ENCODE peak calls at places on chromosome 18, in ten cellular contexts. One of them, this sample, is unnamed.

GRCh38 chr18:22624171-22624570 is 206.5 kb upstream of the CTAGE1 start:
- DNase-seq in body of pancreas: no peak
- DNase-seq in fibroblast of lung: no peak
- DNase-seq in left ventricle myocardium inferior: no peak
- DNase-seq in epithelial cell of esophagus: no peak
- DNase-seq in lower leg skin: no peak
- DNase-seq in aorta: no peak
- DNase-seq in GM23248: no peak
- DNase-seq in GM12864: no peak
- DNase-seq in kidney: no peak
- DNase-seq in this sample: no peak

GRCh38 chr18:64273724-64274123 is 124.8 kb upstream of the LINC00305 start:
- DNase-seq in body of pancreas: no peak
- DNase-seq in fibroblast of lung: no peak
- DNase-seq in left ventricle myocardium inferior: no peak
- DNase-seq in epithelial cell of esophagus: no peak
- DNase-seq in lower leg skin: no peak
- DNase-seq in aorta: no peak
- DNase-seq in GM23248: no peak
- DNase-seq in GM12864: no peak
- DNase-seq in kidney: no peak
- DNase-seq in this sample: no peak

GRCh38 chr18:2898131-2898640 is 51.4 kb downstream of the EMILIN2 start:
- DNase-seq in body of pancreas: no peak
- DNase-seq in fibroblast of lung: peak
- DNase-seq in left ventricle myocardium inferior: no peak
- DNase-seq in epithelial cell of esophagus: peak
- DNase-seq in lower leg skin: peak
- DNase-seq in aorta: no peak
- DNase-seq in GM23248: peak
- DNase-seq in GM12864: no peak
- DNase-seq in kidney: peak
- DNase-seq in this sample: no peak

GRCh38 chr18:63113899-63114565 is 205.5 kb downstream of the BCL2 start:
- DNase-seq in body of pancreas: no peak
- DNase-seq in fibroblast of lung: no peak
- DNase-seq in left ventricle myocardium inferior: no peak
- DNase-seq in epithelial cell of esophagus: no peak
- DNase-seq in lower leg skin: no peak
- DNase-seq in aorta: no peak
- DNase-seq in GM23248: no peak
- DNase-seq in GM12864: no peak
- DNase-seq in kidney: no peak
- DNase-seq in this sample: no peak

GRCh38 chr18:44786257-44786656 is 105.6 kb downstream of the SETBP1 start:
- DNase-seq in body of pancreas: no peak
- DNase-seq in fibroblast of lung: no peak
- DNase-seq in left ventricle myocardium inferior: no peak
- DNase-seq in epithelial cell of esophagus: no peak
- DNase-seq in lower leg skin: no peak
- DNase-seq in aorta: no peak
- DNase-seq in GM23248: no peak
- DNase-seq in GM12864: no peak
- DNase-seq in kidney: no peak
- DNase-seq in this sample: no peak

GRCh38 chr18:43009666-43010065 is 105.8 kb downstream of the RIT2 start:
- DNase-seq in body of pancreas: no peak
- DNase-seq in fibroblast of lung: peak
- DNase-seq in left ventricle myocardium inferior: no peak
- DNase-seq in epithelial cell of esophagus: no peak
- DNase-seq in lower leg skin: no peak
- DNase-seq in aorta: no peak
- DNase-seq in GM23248: no peak
- DNase-seq in GM12864: no peak
- DNase-seq in kidney: no peak
- DNase-seq in this sample: no peak

GRCh38 chr18:34697891-34698290 is 12.2 kb upstream of the DTNA start:
- DNase-seq in body of pancreas: no peak
- DNase-seq in fibroblast of lung: peak
- DNase-seq in left ventricle myocardium inferior: no peak
- DNase-seq in epithelial cell of esophagus: peak
- DNase-seq in lower leg skin: no peak
- DNase-seq in aorta: no peak
- DNase-seq in GM23248: peak
- DNase-seq in GM12864: no peak
- DNase-seq in kidney: no peak
- DNase-seq in this sample: no peak

GRCh38 chr18:5894613-5895299 is 566 bp downstream of the TMEM200C start:
- DNase-seq in body of pancreas: no peak
- DNase-seq in fibroblast of lung: peak
- DNase-seq in left ventricle myocardium inferior: peak
- DNase-seq in epithelial cell of esophagus: no peak
- DNase-seq in lower leg skin: no peak
- DNase-seq in aorta: peak
- DNase-seq in GM23248: peak
- DNase-seq in GM12864: no peak
- DNase-seq in kidney: peak
- DNase-seq in this sample: no peak

GRCh38 chr18:5393779-5394178 is 98.3 kb upstream of the ZBTB14 start:
- DNase-seq in body of pancreas: no peak
- DNase-seq in fibroblast of lung: peak
- DNase-seq in left ventricle myocardium inferior: no peak
- DNase-seq in epithelial cell of esophagus: peak
- DNase-seq in lower leg skin: no peak
- DNase-seq in aorta: no peak
- DNase-seq in GM23248: peak
- DNase-seq in GM12864: no peak
- DNase-seq in kidney: no peak
- DNase-seq in this sample: no peak

GRCh38 chr18:50649821-50650220 is 89.9 kb downstream of the MAPK4 start:
- DNase-seq in body of pancreas: peak
- DNase-seq in fibroblast of lung: peak
- DNase-seq in left ventricle myocardium inferior: peak
- DNase-seq in epithelial cell of esophagus: peak
- DNase-seq in lower leg skin: no peak
- DNase-seq in aorta: peak
- DNase-seq in GM23248: peak
- DNase-seq in GM12864: no peak
- DNase-seq in kidney: no peak
- DNase-seq in this sample: no peak

GRCh38 chr18:10926565-10927194 is 222.7 kb downstream of the PIEZO2 start:
- DNase-seq in body of pancreas: no peak
- DNase-seq in fibroblast of lung: peak
- DNase-seq in left ventricle myocardium inferior: no peak
- DNase-seq in epithelial cell of esophagus: no peak
- DNase-seq in lower leg skin: no peak
- DNase-seq in aorta: no peak
- DNase-seq in GM23248: peak
- DNase-seq in GM12864: peak
- DNase-seq in kidney: no peak
- DNase-seq in this sample: no peak

GRCh38 chr18:62717059-62717849 is 1.9 kb downstream of the PHLPP1 start:
- DNase-seq in body of pancreas: peak
- DNase-seq in fibroblast of lung: peak
- DNase-seq in left ventricle myocardium inferior: no peak
- DNase-seq in epithelial cell of esophagus: peak
- DNase-seq in lower leg skin: peak
- DNase-seq in aorta: no peak
- DNase-seq in GM23248: peak
- DNase-seq in GM12864: no peak
- DNase-seq in kidney: no peak
- DNase-seq in this sample: no peak

GRCh38 chr18:27688581-27688980 is 488.3 kb downstream of the CDH2 start:
- DNase-seq in body of pancreas: no peak
- DNase-seq in fibroblast of lung: no peak
- DNase-seq in left ventricle myocardium inferior: no peak
- DNase-seq in epithelial cell of esophagus: no peak
- DNase-seq in lower leg skin: no peak
- DNase-seq in aorta: no peak
- DNase-seq in GM23248: no peak
- DNase-seq in GM12864: no peak
- DNase-seq in kidney: no peak
- DNase-seq in this sample: no peak
- H3K4me3 ChIP-seq in body of pancreas: no peak
- H3K4me3 ChIP-seq in fibroblast of lung: no peak
- H3K4me3 ChIP-seq in left ventricle myocardium inferior: no peak
- H3K4me3 ChIP-seq in epithelial cell of esophagus: no peak
- H3K4me3 ChIP-seq in lower leg skin: no peak
- H3K4me3 ChIP-seq in aorta: no peak
- H3K4me3 ChIP-seq in GM23248: no peak
- H3K4me3 ChIP-seq in GM12864: no peak
- H3K4me3 ChIP-seq in kidney: no peak
- H3K4me3 ChIP-seq in this sample: no peak

DNA sequence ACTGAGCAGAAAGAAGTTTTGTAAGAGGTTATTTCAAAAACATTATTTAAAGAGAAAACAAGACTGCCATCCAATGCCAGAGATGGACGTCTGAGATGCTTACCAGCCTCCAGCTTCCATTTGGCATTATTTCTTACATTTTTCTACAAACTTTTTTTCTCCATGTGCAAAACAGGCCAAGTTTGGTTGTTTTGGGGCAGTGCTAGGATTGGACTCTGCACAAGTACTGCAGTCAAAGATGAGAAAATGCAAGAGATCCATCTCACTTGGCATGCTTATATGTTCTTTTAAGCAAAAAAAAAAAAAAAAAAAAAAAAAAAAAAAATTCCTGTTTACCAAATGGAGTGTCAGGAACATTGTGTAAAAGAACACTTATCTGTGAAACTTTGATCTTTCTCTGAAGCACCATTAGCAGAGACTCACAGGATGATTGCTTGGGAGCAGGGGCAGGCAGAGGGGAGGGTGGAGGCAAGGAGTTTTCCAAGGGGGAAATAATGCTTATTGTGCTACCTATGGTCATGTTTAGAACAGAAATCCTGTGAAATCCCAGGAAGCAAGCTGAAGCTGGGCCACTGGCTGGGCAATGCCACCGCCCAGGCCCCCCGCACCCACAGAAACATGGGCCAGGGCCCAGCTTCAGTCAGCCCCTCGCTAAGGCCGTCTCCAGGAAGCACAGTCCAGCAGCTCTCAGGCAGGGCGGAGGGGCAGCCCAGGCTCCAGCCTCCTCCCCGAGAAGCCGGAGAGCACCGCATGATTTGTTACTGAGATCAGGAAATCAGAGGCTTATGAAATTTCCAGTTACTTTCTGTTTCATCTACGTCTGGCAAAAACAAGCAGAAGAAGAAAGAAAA is 229.4 kb downstream of the ZNF516 start:
- DNase-seq in body of pancreas: no peak
- DNase-seq in fibroblast of lung: no peak
- DNase-seq in left ventricle myocardium inferior: peak
- DNase-seq in epithelial cell of esophagus: no peak
- DNase-seq in lower leg skin: peak
- DNase-seq in aorta: no peak
- DNase-seq in GM23248: peak
- DNase-seq in GM12864: no peak
- DNase-seq in kidney: peak
- DNase-seq in this sample: peak
- H3K4me3 ChIP-seq in body of pancreas: no peak
- H3K4me3 ChIP-seq in fibroblast of lung: peak
- H3K4me3 ChIP-seq in left ventricle myocardium inferior: peak
- H3K4me3 ChIP-seq in epithelial cell of esophagus: no peak
- H3K4me3 ChIP-seq in lower leg skin: no peak
- H3K4me3 ChIP-seq in aorta: no peak
- H3K4me3 ChIP-seq in GM23248: peak
- H3K4me3 ChIP-seq in GM12864: no peak
- H3K4me3 ChIP-seq in kidney: no peak
- H3K4me3 ChIP-seq in this sample: no peak

GRCh38 chr18:11982981-11983380 is 1.7 kb downstream of the IMPA2 start:
- DNase-seq in body of pancreas: no peak
- DNase-seq in fibroblast of lung: no peak
- DNase-seq in left ventricle myocardium inferior: no peak
- DNase-seq in epithelial cell of esophagus: no peak
- DNase-seq in lower leg skin: no peak
- DNase-seq in aorta: no peak
- DNase-seq in GM23248: no peak
- DNase-seq in GM12864: no peak
- DNase-seq in kidney: no peak
- DNase-seq in this sample: no peak
- H3K4me3 ChIP-seq in body of pancreas: peak
- H3K4me3 ChIP-seq in fibroblast of lung: no peak
- H3K4me3 ChIP-seq in left ventricle myocardium inferior: peak
- H3K4me3 ChIP-seq in epithelial cell of esophagus: peak
- H3K4me3 ChIP-seq in lower leg skin: no peak
- H3K4me3 ChIP-seq in aorta: no peak
- H3K4me3 ChIP-seq in GM23248: no peak
- H3K4me3 ChIP-seq in GM12864: no peak
- H3K4me3 ChIP-seq in kidney: peak
- H3K4me3 ChIP-seq in this sample: no peak

DNA sequence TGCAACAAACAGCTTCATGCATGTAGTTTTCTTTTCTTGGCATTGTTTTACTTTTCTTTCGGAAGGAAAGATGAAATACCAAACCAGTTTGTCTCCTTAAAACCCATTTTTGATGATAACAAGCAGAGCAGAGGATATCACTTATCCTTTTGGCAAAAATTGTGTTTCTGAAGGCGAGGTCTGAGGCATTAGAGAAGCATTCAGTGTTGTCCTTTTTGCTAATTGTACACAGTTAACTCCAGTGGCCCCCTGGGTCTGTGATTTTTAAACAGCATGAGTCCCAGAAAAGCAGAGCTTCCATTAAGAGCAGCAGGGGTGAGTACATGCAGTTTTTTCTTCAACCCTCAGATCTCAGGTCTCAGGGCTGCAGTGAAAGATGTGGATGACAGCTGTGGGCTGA is 41.3 kb downstream of the TTC39C start:
- DNase-seq in body of pancreas: no peak
- DNase-seq in fibroblast of lung: no peak
- DNase-seq in left ventricle myocardium inferior: no peak
- DNase-seq in epithelial cell of esophagus: no peak
- DNase-seq in lower leg skin: no peak
- DNase-seq in aorta: no peak
- DNase-seq in GM23248: peak
- DNase-seq in GM12864: no peak
- DNase-seq in kidney: no peak
- DNase-seq in this sample: no peak
- H3K4me3 ChIP-seq in body of pancreas: no peak
- H3K4me3 ChIP-seq in fibroblast of lung: no peak
- H3K4me3 ChIP-seq in left ventricle myocardium inferior: no peak
- H3K4me3 ChIP-seq in epithelial cell of esophagus: no peak
- H3K4me3 ChIP-seq in lower leg skin: no peak
- H3K4me3 ChIP-seq in aorta: no peak
- H3K4me3 ChIP-seq in GM23248: no peak
- H3K4me3 ChIP-seq in GM12864: no peak
- H3K4me3 ChIP-seq in kidney: no peak
- H3K4me3 ChIP-seq in this sample: no peak

This sample was measured in mucosa of descending colon.